ENCODE peak calls at places on chromosome 9, in ten cellular contexts. Z is fibroblast of lung, W is HCT116, C is MM.1S, J is H1, P is DND-41, Q is NT2/D1, D is GM23248, S is PC-3, R is colonic mucosa. L is an unnamed sample.

GRCh38 chr9:100445903-100446549 is 19.1 kb downstream of the MSANTD3 start:
- DNase-seq in Z (no peak), W (no peak), C (no peak), J (no peak), P (no peak), Q (no peak), D (no peak), S (no peak), R (peak), L (no peak)

GRCh38 chr9:91207889-91208651 is 153.6 kb downstream of the AUH start:
- DNase-seq in Z (peak), W (no peak), C (peak), J (no peak), P (no peak), Q (no peak), D (peak), S (no peak), R (no peak), L (no peak)

GRCh38 chr9:94785211-94786169 is 59.0 kb downstream of the AOPEP start:
- DNase-seq in Z (no peak), W (no peak), C (no peak), J (no peak), P (no peak), Q (no peak), D (no peak), S (peak), R (no peak), L (no peak)

GRCh38 chr9:127779136-127779981 is 893 bp upstream of the SH2D3C start:
- DNase-seq in Z (no peak), W (no peak), C (peak), J (no peak), P (no peak), Q (no peak), D (peak), S (no peak), R (no peak), L (no peak)

GRCh38 chr9:127027694-127028093 is 94.7 kb downstream of the ANGPTL2 start:
- DNase-seq in Z (no peak), W (no peak), C (no peak), J (no peak), P (no peak), Q (no peak), D (no peak), S (no peak), R (no peak), L (no peak)

GRCh38 chr9:130040901-130041647 is 1.9 kb downstream of the FNBP1 start:
- DNase-seq in Z (no peak), W (no peak), C (no peak), J (no peak), P (peak), Q (no peak), D (no peak), S (no peak), R (no peak), L (no peak)

GRCh38 chr9:83449166-83449565 is 89.0 kb downstream of the FRMD3 start:
- DNase-seq in Z (no peak), W (no peak), C (no peak), J (no peak), P (no peak), Q (no peak), D (no peak), S (no peak), R (no peak), L (no peak)

GRCh38 chr9:98730914-98731313 is 22.2 kb upstream of the GABBR2 start:
- DNase-seq in Z (no peak), W (no peak), C (no peak), J (no peak), P (no peak), Q (no peak), D (no peak), S (no peak), R (no peak), L (no peak)

GRCh38 chr9:22033012-22033630 is 24.0 kb upstream of the CDKN2B start:
- DNase-seq in Z (no peak), W (no peak), C (peak), J (no peak), P (no peak), Q (no peak), D (no peak), S (no peak), R (no peak), L (no peak)

GRCh38 chr9:121640076-121640475 is 11.4 kb upstream of the DAB2IP start:
- DNase-seq in Z (peak), W (no peak), C (no peak), J (peak), P (peak), Q (peak), D (peak), S (peak), R (peak), L (no peak)

GRCh38 chr9:120104771-120105170 is 475.2 kb downstream of the CDK5RAP2 start:
- DNase-seq in Z (no peak), W (no peak), C (no peak), J (no peak), P (no peak), Q (no peak), D (peak), S (no peak), R (no peak), L (no peak)

GRCh38 chr9:121262953-121263352 is 5.0 kb upstream of the GSN start:
- DNase-seq in Z (no peak), W (no peak), C (no peak), J (no peak), P (no peak), Q (no peak), D (no peak), S (no peak), R (no peak), L (no peak)

GRCh38 chr9:69104830-69105527 is 69.1 kb upstream of the TJP2 start:
- DNase-seq in Z (no peak), W (peak), C (peak), J (peak), P (no peak), Q (no peak), D (no peak), S (peak), R (peak), L (no peak)

GRCh38 chr9:35688558-35689350 is 971 bp downstream of the TPM2 start:
- DNase-seq in Z (peak), W (peak), C (no peak), J (no peak), P (no peak), Q (no peak), D (peak), S (peak), R (no peak), L (no peak)
- H3K9ac ChIP-seq in Z (peak), W (peak), C (no peak), J (no peak), P (no peak), Q (peak), D (peak), S (peak), R (peak), L (peak)

GRCh38 chr9:137708590-137709284 is 89.9 kb downstream of the EHMT1 start:
- DNase-seq in Z (no peak), W (no peak), C (no peak), J (no peak), P (no peak), Q (no peak), D (no peak), S (no peak), R (no peak), L (no peak)

GRCh38 chr9:137711678-137712105 is 92.9 kb downstream of the EHMT1 start:
- DNase-seq in Z (no peak), W (no peak), C (no peak), J (no peak), P (no peak), Q (no peak), D (no peak), S (no peak), R (no peak), L (no peak)

GRCh38 chr9:137709411-137710101 is 90.8 kb downstream of the EHMT1 start:
- DNase-seq in Z (no peak), W (no peak), C (no peak), J (no peak), P (no peak), Q (no peak), D (no peak), S (no peak), R (no peak), L (no peak)

GRCh38 chr9:137707361-137707760 is 88.6 kb downstream of the EHMT1 start:
- DNase-seq in Z (no peak), W (no peak), C (no peak), J (no peak), P (no peak), Q (no peak), D (no peak), S (no peak), R (no peak), L (no peak)

GRCh38 chr9:137710751-137711150 is 91.9 kb downstream of the EHMT1 start:
- DNase-seq in Z (no peak), W (no peak), C (no peak), J (no peak), P (no peak), Q (no peak), D (no peak), S (no peak), R (no peak), L (no peak)
- H3K9ac ChIP-seq in Z (no peak), W (no peak), C (no peak), J (no peak), P (no peak), Q (no peak), D (no peak), S (no peak), R (no peak), L (no peak)

DNA sequence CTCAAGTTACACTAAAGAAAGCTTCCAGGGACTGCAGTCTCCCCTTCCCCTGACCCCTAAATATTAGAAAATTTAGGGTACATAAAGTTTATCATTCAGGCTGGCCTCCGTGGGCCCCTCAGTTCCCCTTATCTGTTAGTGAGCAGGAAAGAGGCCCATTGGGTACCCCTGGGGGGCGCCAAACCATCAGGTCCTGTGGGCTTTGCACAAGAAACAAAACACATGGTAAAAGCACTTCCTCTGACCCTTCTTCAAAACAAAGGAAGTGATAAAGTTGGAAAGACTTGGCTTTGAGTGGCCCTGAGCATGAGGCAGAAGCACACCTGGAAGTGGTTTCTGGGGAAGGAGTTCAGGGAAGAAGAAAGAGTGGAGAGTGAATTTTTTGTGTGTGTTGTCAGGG is 213.0 kb downstream of the SMARCA2 start:
- DNase-seq in Z (no peak), W (no peak), C (no peak), J (peak), P (peak), Q (peak), D (peak), S (no peak), R (peak), L (no peak)
- H3K9ac ChIP-seq in Z (no peak), W (no peak), C (no peak), J (no peak), P (no peak), Q (no peak), D (no peak), S (no peak), R (no peak), L (no peak)

DNA sequence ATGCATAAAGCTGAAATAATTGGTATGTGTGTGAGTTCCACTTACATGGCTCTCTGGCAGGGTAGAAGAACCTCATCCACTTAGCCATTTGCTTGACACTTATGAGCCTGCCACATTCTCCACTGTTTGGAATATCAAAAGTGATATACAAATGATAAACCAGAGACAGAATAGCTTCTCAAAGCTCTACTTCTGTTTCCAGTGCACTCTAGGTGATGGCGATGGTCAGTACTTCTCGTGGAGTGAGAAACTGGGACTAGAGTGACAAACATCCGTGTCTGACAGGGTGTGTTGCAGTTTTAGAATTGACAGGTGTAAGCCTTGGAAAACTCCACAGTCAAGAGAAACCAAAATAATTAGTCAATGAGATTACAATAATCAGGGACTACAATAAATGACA is 935.8 kb upstream of the TYRP1 start:
- DNase-seq in Z (no peak), W (no peak), C (no peak), J (no peak), P (no peak), Q (no peak), D (no peak), S (no peak), R (no peak), L (no peak)
- H3K9ac ChIP-seq in Z (no peak), W (no peak), C (no peak), J (no peak), P (no peak), Q (no peak), D (no peak), S (no peak), R (no peak), L (no peak)

DNA sequence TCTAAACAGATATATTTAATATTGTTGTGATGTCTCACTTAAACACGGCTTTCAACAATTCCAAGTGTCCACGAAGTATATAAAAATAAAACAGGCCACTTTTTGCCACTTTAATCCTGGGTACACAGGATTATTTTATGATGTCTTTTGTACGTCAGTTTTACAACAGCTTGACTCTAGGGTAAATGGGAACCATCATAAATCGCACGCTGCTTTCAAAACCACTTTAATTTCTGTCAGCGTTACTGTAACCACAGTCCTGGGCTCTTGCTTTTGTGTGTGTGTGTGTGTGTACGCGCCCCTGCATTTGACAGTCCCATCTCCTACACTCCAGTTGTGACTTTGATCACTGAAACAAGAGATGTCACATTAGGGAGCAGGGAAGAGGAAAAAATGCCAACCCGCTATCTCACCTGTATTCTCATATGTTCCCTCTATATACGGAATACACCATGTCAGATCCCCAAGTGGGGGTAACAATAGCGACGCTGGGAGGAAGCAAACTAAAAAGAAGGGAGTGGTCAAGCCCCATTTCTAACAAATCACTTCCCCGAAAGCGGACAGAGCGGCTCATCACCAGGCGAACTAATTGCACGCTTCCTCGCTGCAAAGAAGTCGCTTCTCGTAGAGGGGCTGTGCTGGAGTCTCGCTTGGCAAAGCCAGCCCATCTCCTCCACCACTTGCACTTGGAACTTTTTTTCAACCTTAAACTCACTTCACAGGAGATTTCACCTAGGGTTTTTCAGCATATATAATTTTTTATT is 1.1 kb downstream of the BNC2 start:
- DNase-seq in Z (peak), W (no peak), C (no peak), J (no peak), P (no peak), Q (no peak), D (no peak), S (peak), R (peak), L (no peak)
- H3K9ac ChIP-seq in Z (peak), W (no peak), C (no peak), J (peak), P (peak), Q (peak), D (peak), S (peak), R (peak), L (peak)

GRCh38 chr9:136626740-136627642 is 35.7 kb upstream of the EGFL7 start:
- DNase-seq in Z (no peak), W (no peak), C (no peak), J (peak), P (peak), Q (no peak), D (peak), S (no peak), R (peak), L (no peak)
- H3K9ac ChIP-seq in Z (no peak), W (no peak), C (no peak), J (no peak), P (peak), Q (no peak), D (no peak), S (no peak), R (peak), L (no peak)

GRCh38 chr9:135736265-135736978 is 34.4 kb downstream of the KCNT1 start:
- DNase-seq in Z (no peak), W (no peak), C (no peak), J (no peak), P (no peak), Q (no peak), D (no peak), S (no peak), R (no peak), L (no peak)
- H3K9ac ChIP-seq in Z (no peak), W (no peak), C (no peak), J (no peak), P (no peak), Q (peak), D (no peak), S (no peak), R (no peak), L (no peak)

DNA sequence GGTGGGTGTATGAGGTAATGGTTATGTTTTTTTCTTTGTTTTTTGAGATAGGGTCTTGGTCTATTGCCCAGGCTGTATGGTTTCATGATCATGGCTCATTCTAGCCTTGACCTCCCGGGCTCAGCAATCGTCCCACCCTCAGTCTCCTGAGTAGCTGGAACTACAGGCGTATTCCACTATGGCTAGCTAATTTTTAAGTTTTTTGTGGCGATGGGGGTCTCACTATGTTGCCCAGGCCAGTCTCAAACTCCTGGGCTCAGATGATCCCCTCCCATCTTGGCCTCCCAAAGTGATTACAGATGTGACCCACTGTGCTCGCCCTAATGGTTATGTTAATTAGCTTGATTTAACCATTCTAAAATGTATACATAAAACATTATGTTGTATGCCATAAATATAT is 5.6 kb downstream of the CNTLN start:
- DNase-seq in Z (no peak), W (no peak), C (no peak), J (no peak), P (no peak), Q (no peak), D (no peak), S (no peak), R (no peak), L (no peak)
- H3K9ac ChIP-seq in Z (no peak), W (no peak), C (no peak), J (no peak), P (no peak), Q (no peak), D (no peak), S (no peak), R (no peak), L (no peak)